ENCODE peak calls at places on chromosomes 2 and 18, in six cellular contexts. A is left lung, O is heart right ventricle, B is IMR-90, G is GM23248, X is left ventricle myocardium inferior. Y is an unnamed sample. For H3K4me1, the result is how much of the 10 kb centered on the place peaks cover.

GRCh38 chr18:63317556-63317946 is 2.0 kb downstream of the BCL2 start:
- DNase-seq in A (no peak), O (no peak), B (no peak), G (no peak), X (no peak), Y (no peak)

GRCh38 chr2:60385648-60386047 is 167.8 kb downstream of the BCL11A start:
- DNase-seq in A (no peak), O (no peak), B (no peak), G (peak), X (no peak), Y (no peak)

GRCh38 chr18:74314759-74315463 is 728 bp upstream of the C18orf63 start:
- DNase-seq in A (no peak), O (peak), B (no peak), G (no peak), X (no peak), Y (no peak)

GRCh38 chr18:48879008-48879431 is 71.7 kb downstream of the SMAD7 start:
- DNase-seq in A (no peak), O (no peak), B (no peak), G (no peak), X (no peak), Y (peak)

GRCh38 chr2:69693472-69694450 is 48.2 kb upstream of the ANXA4 start:
- DNase-seq in A (no peak), O (peak), B (no peak), G (no peak), X (no peak), Y (no peak)

GRCh38 chr18:52903858-52904257 is 563.9 kb downstream of the DCC start:
- DNase-seq in A (no peak), O (peak), B (no peak), G (peak), X (peak), Y (no peak)

GRCh38 chr18:50545936-50546335 is 14.0 kb upstream of the MAPK4 start:
- DNase-seq in A (no peak), O (no peak), B (no peak), G (no peak), X (no peak), Y (no peak)

GRCh38 chr2:230408244-230408842 is 7.7 kb upstream of the SP100 start:
- DNase-seq in A (no peak), O (no peak), B (peak), G (peak), X (peak), Y (peak)

GRCh38 chr2:238855891-238856580 is 8.2 kb downstream of the TWIST2 start:
- DNase-seq in A (no peak), O (no peak), B (no peak), G (peak), X (no peak), Y (no peak)

GRCh38 chr18:9683418-9684396 is 24.4 kb upstream of the RAB31 start:
- DNase-seq in A (no peak), O (no peak), B (peak), G (peak), X (no peak), Y (peak)

GRCh38 chr2:201120500-201120899 is 4.5 kb downstream of the CFLAR start:
- DNase-seq in A (no peak), O (no peak), B (no peak), G (no peak), X (no peak), Y (no peak)
- H3K4me3 ChIP-seq in A (peak), O (peak), B (no peak), G (peak), X (peak), Y (peak)

GRCh38 chr2:197240018-197240712 is 70.4 kb downstream of the ANKRD44 start:
- DNase-seq in A (no peak), O (no peak), B (no peak), G (no peak), X (no peak), Y (no peak)
- H3K27ac ChIP-seq in A (no peak), O (no peak), B (no peak), G (no peak), X (no peak), Y (no peak)

DNA sequence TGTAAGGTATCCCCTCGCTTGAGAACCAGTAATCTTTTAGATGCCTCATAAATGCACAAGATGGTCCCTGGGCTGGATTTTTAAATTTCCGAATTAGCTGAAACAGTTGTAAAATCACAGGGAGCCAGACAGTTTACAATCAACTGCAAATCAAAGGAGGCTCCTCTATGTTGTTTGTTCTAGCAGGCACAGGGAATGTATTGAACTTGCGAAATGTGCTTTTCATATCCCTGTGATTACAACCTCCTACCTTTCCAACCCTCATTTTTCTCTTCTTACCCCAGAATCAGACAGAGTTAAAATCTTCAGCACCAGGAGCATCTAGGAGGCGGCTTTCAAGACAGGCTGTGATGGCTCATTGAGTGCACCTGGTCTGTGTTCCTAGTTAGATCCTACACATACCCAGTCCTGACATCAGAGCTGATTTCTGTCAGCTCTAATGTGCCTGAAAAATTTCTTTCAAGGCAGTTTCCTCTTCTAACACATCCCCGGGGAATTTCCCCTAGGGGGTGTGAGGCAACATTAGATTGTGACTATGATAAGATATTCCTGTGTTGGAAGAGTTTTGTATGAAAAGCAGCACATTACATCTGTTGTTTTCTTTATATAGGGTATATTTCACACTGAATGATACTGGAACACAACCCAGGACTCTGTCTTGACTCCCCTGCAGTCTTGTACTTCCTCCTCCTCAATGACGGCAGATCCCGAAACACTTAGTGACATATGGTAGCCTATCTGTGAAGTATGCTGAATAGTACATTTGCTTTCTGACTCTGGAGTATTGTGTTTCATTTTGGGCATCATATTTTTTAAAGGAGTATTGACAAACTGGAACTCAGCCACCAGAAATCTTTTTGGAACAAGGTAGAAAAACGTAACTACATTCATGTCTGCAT is 18.0 kb upstream of the CAVIN2 start:
- DNase-seq in A (no peak), O (no peak), B (peak), G (peak), X (no peak), Y (no peak)
- H3K4me1 ChIP-seq in A (under half), O (under half), B (under half), G (half or more), X (half or more), Y (under half)

DNA sequence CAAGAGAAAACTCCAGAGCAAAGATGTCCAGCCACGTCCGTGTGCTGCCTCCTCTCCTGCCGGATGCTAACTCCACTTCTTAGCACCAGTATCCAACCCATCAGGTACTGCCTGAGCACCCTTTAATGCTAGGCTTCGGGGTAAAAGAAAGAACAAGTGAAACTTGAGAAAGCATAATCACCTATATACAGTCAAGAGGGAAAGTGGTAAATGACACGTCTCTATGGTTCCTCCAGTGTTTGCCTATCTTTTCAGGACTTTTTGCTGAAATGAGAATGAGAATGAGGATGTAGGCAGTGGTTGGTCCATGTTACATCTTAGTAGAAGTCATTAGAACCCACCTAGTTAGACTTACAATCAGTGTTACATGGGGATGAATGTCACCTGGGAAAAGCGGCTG is 47.9 kb downstream of the EPHA4 start:
- DNase-seq in A (no peak), O (no peak), B (no peak), G (no peak), X (no peak), Y (no peak)
- H3K4me3 ChIP-seq in A (no peak), O (no peak), B (no peak), G (no peak), X (no peak), Y (no peak)

GRCh38 chr2:5926896-5927512 is 234.8 kb downstream of the SOX11 start:
- DNase-seq in A (no peak), O (no peak), B (no peak), G (no peak), X (no peak), Y (no peak)
- H3K27ac ChIP-seq in A (no peak), O (no peak), B (no peak), G (no peak), X (peak), Y (peak)

GRCh38 chr2:8412586-8412985 is 269.3 kb upstream of the ID2 start:
- DNase-seq in A (no peak), O (peak), B (no peak), G (peak), X (peak), Y (peak)
- H3K4me1 ChIP-seq in A (under half), O (under half), B (under half), G (under half), X (under half), Y (under half)

DNA sequence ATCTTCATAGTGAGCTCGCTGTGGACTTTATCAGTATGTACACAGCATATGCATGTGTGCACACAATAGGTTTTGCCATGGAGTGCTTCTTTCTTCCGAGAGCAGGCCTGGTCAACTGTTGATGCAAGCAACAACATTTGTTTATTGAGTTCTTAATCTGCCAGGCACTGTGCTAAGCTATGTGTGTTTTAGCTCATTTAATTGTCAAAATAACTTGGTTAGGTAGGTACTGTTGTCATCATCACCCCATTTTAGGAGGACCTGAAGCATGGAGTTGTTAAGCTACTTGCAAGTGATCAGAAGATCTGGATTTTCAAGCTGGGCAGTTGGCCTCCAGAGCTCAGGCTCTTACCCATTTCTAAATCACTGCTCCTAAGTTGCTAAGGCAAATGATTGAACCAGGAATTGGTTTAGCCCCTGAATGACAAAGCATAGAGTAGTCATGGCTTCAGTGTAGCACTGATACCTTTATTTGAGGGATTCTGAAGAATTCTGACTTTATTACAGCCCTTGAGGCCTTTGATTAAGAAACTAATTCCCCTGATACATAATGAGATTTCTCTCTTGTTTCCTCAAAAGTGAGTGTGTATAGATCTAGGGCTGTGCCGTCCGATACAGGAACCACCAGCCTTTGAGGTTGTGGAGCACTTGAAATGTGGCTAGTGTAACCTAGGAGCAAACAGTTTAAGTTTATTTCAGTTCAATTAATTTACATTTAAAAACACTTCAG is 132.9 kb downstream of the FMNL2 start:
- DNase-seq in A (no peak), O (no peak), B (no peak), G (no peak), X (no peak), Y (no peak)
- H3K4me3 ChIP-seq in A (no peak), O (no peak), B (no peak), G (no peak), X (no peak), Y (no peak)

DNA sequence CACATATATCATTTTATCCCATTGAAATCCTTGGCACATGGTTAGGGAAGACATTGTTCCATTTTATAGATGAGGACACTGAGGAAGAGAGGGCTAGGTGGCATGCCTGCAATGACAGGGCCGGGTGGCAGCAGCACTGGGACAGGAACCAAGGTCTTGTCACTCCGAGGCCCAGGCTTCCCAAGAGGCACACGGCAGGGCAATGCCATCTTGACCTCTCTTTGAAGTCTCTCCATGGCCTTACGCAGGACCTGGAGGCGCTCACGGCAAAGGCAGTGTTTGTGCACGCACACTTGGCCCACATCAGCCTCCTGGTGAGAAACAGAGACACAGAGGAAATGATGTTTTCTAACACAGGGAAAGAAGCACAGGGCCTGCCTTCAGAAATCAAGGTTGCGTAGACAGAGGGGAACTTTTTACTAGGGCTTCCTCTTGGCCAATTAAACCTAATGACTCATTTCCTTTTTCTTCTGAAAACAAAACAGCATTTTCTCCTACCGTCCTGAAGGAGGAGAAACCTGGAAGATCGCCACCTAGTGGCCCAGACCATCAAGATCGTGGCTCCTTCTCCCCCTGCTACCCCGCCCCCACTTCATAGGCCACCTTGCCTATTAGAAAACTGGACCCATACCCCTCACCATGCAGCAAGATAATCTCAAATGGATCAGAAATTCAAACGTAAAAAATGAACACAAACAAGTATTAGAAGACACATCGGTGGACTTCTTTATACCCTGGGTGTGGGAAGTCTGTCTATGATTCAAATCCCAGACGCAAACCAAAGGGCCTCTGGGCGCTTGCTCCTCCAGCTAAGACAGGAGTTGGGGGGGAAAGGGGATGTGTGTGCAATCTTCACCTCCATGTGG is 74.6 kb upstream of the SP3 start:
- DNase-seq in A (peak), O (peak), B (peak), G (peak), X (peak), Y (peak)
- H3K27ac ChIP-seq in A (peak), O (peak), B (peak), G (peak), X (peak), Y (peak)